ENCODE peak calls at places on chromosomes 12 and 14, in eight cellular contexts. One of them, this sample, is unnamed.

GRCh38 chr12:92866418-92866817 is 62.7 kb downstream of the EEA1 start:
- DNase-seq in activated CD4-positive, alpha-beta T cell treated with anti-CD3 and anti-CD28 coated beads, Interleukin-2, amount 10 ng/mL, durations not matched to agents 7 days and 5 days: no peak
- DNase-seq in amygdala: no peak
- DNase-seq in IMR-90: no peak
- DNase-seq in activated T-cell treated with anti-CD3 and anti-CD28 coated beads for 24 hours: no peak
- DNase-seq in dorsolateral prefrontal cortex: no peak
- DNase-seq in Daoy: no peak
- DNase-seq in activated T-helper 1 cell treated with Interleukin-2 at 50 U/mL for 16 hours: no peak
- DNase-seq in this sample: no peak

GRCh38 chr12:110743571-110744093 is 941 bp upstream of the PPP1CC start:
- DNase-seq in activated CD4-positive, alpha-beta T cell treated with anti-CD3 and anti-CD28 coated beads, Interleukin-2, amount 10 ng/mL, durations not matched to agents 7 days and 5 days: no peak
- DNase-seq in amygdala: peak
- DNase-seq in IMR-90: no peak
- DNase-seq in activated T-cell treated with anti-CD3 and anti-CD28 coated beads for 24 hours: no peak
- DNase-seq in dorsolateral prefrontal cortex: peak
- DNase-seq in Daoy: peak
- DNase-seq in activated T-helper 1 cell treated with Interleukin-2 at 50 U/mL for 16 hours: no peak
- DNase-seq in this sample: no peak

GRCh38 chr14:96501383-96501745 is 818 bp upstream of the PAPOLA start:
- DNase-seq in activated CD4-positive, alpha-beta T cell treated with anti-CD3 and anti-CD28 coated beads, Interleukin-2, amount 10 ng/mL, durations not matched to agents 7 days and 5 days: peak
- DNase-seq in amygdala: no peak
- DNase-seq in IMR-90: no peak
- DNase-seq in activated T-cell treated with anti-CD3 and anti-CD28 coated beads for 24 hours: peak
- DNase-seq in dorsolateral prefrontal cortex: no peak
- DNase-seq in Daoy: no peak
- DNase-seq in activated T-helper 1 cell treated with Interleukin-2 at 50 U/mL for 16 hours: no peak
- DNase-seq in this sample: peak

GRCh38 chr14:100603341-100604125 is 16.3 kb upstream of the BEGAIN start:
- DNase-seq in activated CD4-positive, alpha-beta T cell treated with anti-CD3 and anti-CD28 coated beads, Interleukin-2, amount 10 ng/mL, durations not matched to agents 7 days and 5 days: no peak
- DNase-seq in amygdala: no peak
- DNase-seq in IMR-90: no peak
- DNase-seq in activated T-cell treated with anti-CD3 and anti-CD28 coated beads for 24 hours: no peak
- DNase-seq in dorsolateral prefrontal cortex: peak
- DNase-seq in Daoy: no peak
- DNase-seq in activated T-helper 1 cell treated with Interleukin-2 at 50 U/mL for 16 hours: no peak
- DNase-seq in this sample: no peak

GRCh38 chr14:52918486-52918885 is 32.4 kb downstream of the FERMT2 start:
- DNase-seq in activated CD4-positive, alpha-beta T cell treated with anti-CD3 and anti-CD28 coated beads, Interleukin-2, amount 10 ng/mL, durations not matched to agents 7 days and 5 days: peak
- DNase-seq in amygdala: no peak
- DNase-seq in IMR-90: peak
- DNase-seq in activated T-cell treated with anti-CD3 and anti-CD28 coated beads for 24 hours: peak
- DNase-seq in dorsolateral prefrontal cortex: no peak
- DNase-seq in Daoy: peak
- DNase-seq in activated T-helper 1 cell treated with Interleukin-2 at 50 U/mL for 16 hours: no peak
- DNase-seq in this sample: no peak

GRCh38 chr14:102255401-102256190 is 49.4 kb downstream of the MOK start:
- DNase-seq in activated CD4-positive, alpha-beta T cell treated with anti-CD3 and anti-CD28 coated beads, Interleukin-2, amount 10 ng/mL, durations not matched to agents 7 days and 5 days: no peak
- DNase-seq in amygdala: no peak
- DNase-seq in IMR-90: peak
- DNase-seq in activated T-cell treated with anti-CD3 and anti-CD28 coated beads for 24 hours: no peak
- DNase-seq in dorsolateral prefrontal cortex: no peak
- DNase-seq in Daoy: peak
- DNase-seq in activated T-helper 1 cell treated with Interleukin-2 at 50 U/mL for 16 hours: no peak
- DNase-seq in this sample: no peak

GRCh38 chr14:104420990-104421389 is 158.6 kb upstream of the C14orf180 start:
- DNase-seq in activated CD4-positive, alpha-beta T cell treated with anti-CD3 and anti-CD28 coated beads, Interleukin-2, amount 10 ng/mL, durations not matched to agents 7 days and 5 days: peak
- DNase-seq in amygdala: no peak
- DNase-seq in IMR-90: no peak
- DNase-seq in activated T-cell treated with anti-CD3 and anti-CD28 coated beads for 24 hours: no peak
- DNase-seq in dorsolateral prefrontal cortex: no peak
- DNase-seq in Daoy: no peak
- DNase-seq in activated T-helper 1 cell treated with Interleukin-2 at 50 U/mL for 16 hours: no peak
- DNase-seq in this sample: no peak

GRCh38 chr12:31245822-31246469 is 80.0 kb downstream of the SINHCAF start:
- DNase-seq in activated CD4-positive, alpha-beta T cell treated with anti-CD3 and anti-CD28 coated beads, Interleukin-2, amount 10 ng/mL, durations not matched to agents 7 days and 5 days: no peak
- DNase-seq in amygdala: no peak
- DNase-seq in IMR-90: no peak
- DNase-seq in activated T-cell treated with anti-CD3 and anti-CD28 coated beads for 24 hours: no peak
- DNase-seq in dorsolateral prefrontal cortex: no peak
- DNase-seq in Daoy: peak
- DNase-seq in activated T-helper 1 cell treated with Interleukin-2 at 50 U/mL for 16 hours: no peak
- DNase-seq in this sample: no peak

GRCh38 chr12:130709151-130710000 is 6.7 kb downstream of the RIMBP2 start:
- DNase-seq in activated CD4-positive, alpha-beta T cell treated with anti-CD3 and anti-CD28 coated beads, Interleukin-2, amount 10 ng/mL, durations not matched to agents 7 days and 5 days: no peak
- DNase-seq in amygdala: no peak
- DNase-seq in IMR-90: no peak
- DNase-seq in activated T-cell treated with anti-CD3 and anti-CD28 coated beads for 24 hours: no peak
- DNase-seq in dorsolateral prefrontal cortex: no peak
- DNase-seq in Daoy: no peak
- DNase-seq in activated T-helper 1 cell treated with Interleukin-2 at 50 U/mL for 16 hours: no peak
- DNase-seq in this sample: no peak

GRCh38 chr12:52518574-52519469 is 1.4 kb downstream of the KRT5 start:
- DNase-seq in activated CD4-positive, alpha-beta T cell treated with anti-CD3 and anti-CD28 coated beads, Interleukin-2, amount 10 ng/mL, durations not matched to agents 7 days and 5 days: peak
- DNase-seq in amygdala: no peak
- DNase-seq in IMR-90: no peak
- DNase-seq in activated T-cell treated with anti-CD3 and anti-CD28 coated beads for 24 hours: no peak
- DNase-seq in dorsolateral prefrontal cortex: no peak
- DNase-seq in Daoy: no peak
- DNase-seq in activated T-helper 1 cell treated with Interleukin-2 at 50 U/mL for 16 hours: no peak
- DNase-seq in this sample: no peak

GRCh38 chr14:75050852-75051555 is at the start of gene MLH3:
- DNase-seq in activated CD4-positive, alpha-beta T cell treated with anti-CD3 and anti-CD28 coated beads, Interleukin-2, amount 10 ng/mL, durations not matched to agents 7 days and 5 days: peak
- DNase-seq in amygdala: peak
- DNase-seq in IMR-90: peak
- DNase-seq in activated T-cell treated with anti-CD3 and anti-CD28 coated beads for 24 hours: peak
- DNase-seq in dorsolateral prefrontal cortex: peak
- DNase-seq in Daoy: peak
- DNase-seq in activated T-helper 1 cell treated with Interleukin-2 at 50 U/mL for 16 hours: peak
- DNase-seq in this sample: peak

GRCh38 chr12:122641976-122642375 is 61.2 kb downstream of the HCAR2 start:
- DNase-seq in activated CD4-positive, alpha-beta T cell treated with anti-CD3 and anti-CD28 coated beads, Interleukin-2, amount 10 ng/mL, durations not matched to agents 7 days and 5 days: no peak
- DNase-seq in amygdala: no peak
- DNase-seq in IMR-90: peak
- DNase-seq in activated T-cell treated with anti-CD3 and anti-CD28 coated beads for 24 hours: no peak
- DNase-seq in dorsolateral prefrontal cortex: no peak
- DNase-seq in Daoy: no peak
- DNase-seq in activated T-helper 1 cell treated with Interleukin-2 at 50 U/mL for 16 hours: no peak
- DNase-seq in this sample: no peak

GRCh38 chr12:114588061-114588460 is 95.9 kb downstream of the TBX3 start:
- DNase-seq in activated CD4-positive, alpha-beta T cell treated with anti-CD3 and anti-CD28 coated beads, Interleukin-2, amount 10 ng/mL, durations not matched to agents 7 days and 5 days: no peak
- DNase-seq in amygdala: no peak
- DNase-seq in IMR-90: no peak
- DNase-seq in activated T-cell treated with anti-CD3 and anti-CD28 coated beads for 24 hours: no peak
- DNase-seq in dorsolateral prefrontal cortex: no peak
- DNase-seq in Daoy: no peak
- DNase-seq in activated T-helper 1 cell treated with Interleukin-2 at 50 U/mL for 16 hours: no peak
- DNase-seq in this sample: no peak

GRCh38 chr12:88182431-88182830 is 40.3 kb downstream of the TMTC3 start:
- DNase-seq in activated CD4-positive, alpha-beta T cell treated with anti-CD3 and anti-CD28 coated beads, Interleukin-2, amount 10 ng/mL, durations not matched to agents 7 days and 5 days: no peak
- DNase-seq in amygdala: no peak
- DNase-seq in IMR-90: no peak
- DNase-seq in activated T-cell treated with anti-CD3 and anti-CD28 coated beads for 24 hours: no peak
- DNase-seq in dorsolateral prefrontal cortex: no peak
- DNase-seq in Daoy: no peak
- DNase-seq in activated T-helper 1 cell treated with Interleukin-2 at 50 U/mL for 16 hours: no peak
- DNase-seq in this sample: no peak

GRCh38 chr12:117020536-117021220 is 78.5 kb downstream of the TESC start:
- DNase-seq in activated CD4-positive, alpha-beta T cell treated with anti-CD3 and anti-CD28 coated beads, Interleukin-2, amount 10 ng/mL, durations not matched to agents 7 days and 5 days: no peak
- DNase-seq in amygdala: no peak
- DNase-seq in IMR-90: no peak
- DNase-seq in activated T-cell treated with anti-CD3 and anti-CD28 coated beads for 24 hours: no peak
- DNase-seq in dorsolateral prefrontal cortex: no peak
- DNase-seq in Daoy: no peak
- DNase-seq in activated T-helper 1 cell treated with Interleukin-2 at 50 U/mL for 16 hours: no peak
- DNase-seq in this sample: no peak

GRCh38 chr14:67940894-67941455 is 121.4 kb downstream of the RAD51B start:
- DNase-seq in activated CD4-positive, alpha-beta T cell treated with anti-CD3 and anti-CD28 coated beads, Interleukin-2, amount 10 ng/mL, durations not matched to agents 7 days and 5 days: no peak
- DNase-seq in amygdala: no peak
- DNase-seq in IMR-90: peak
- DNase-seq in activated T-cell treated with anti-CD3 and anti-CD28 coated beads for 24 hours: no peak
- DNase-seq in dorsolateral prefrontal cortex: no peak
- DNase-seq in Daoy: peak
- DNase-seq in activated T-helper 1 cell treated with Interleukin-2 at 50 U/mL for 16 hours: no peak
- DNase-seq in this sample: no peak

GRCh38 chr12:6188954-6189353 is 11.2 kb upstream of the CD9 start:
- DNase-seq in activated CD4-positive, alpha-beta T cell treated with anti-CD3 and anti-CD28 coated beads, Interleukin-2, amount 10 ng/mL, durations not matched to agents 7 days and 5 days: no peak
- DNase-seq in amygdala: no peak
- DNase-seq in IMR-90: no peak
- DNase-seq in activated T-cell treated with anti-CD3 and anti-CD28 coated beads for 24 hours: no peak
- DNase-seq in dorsolateral prefrontal cortex: no peak
- DNase-seq in Daoy: no peak
- DNase-seq in activated T-helper 1 cell treated with Interleukin-2 at 50 U/mL for 16 hours: no peak
- DNase-seq in this sample: no peak

GRCh38 chr12:131108171-131108955 is 154.7 kb downstream of the ADGRD1 start:
- DNase-seq in activated CD4-positive, alpha-beta T cell treated with anti-CD3 and anti-CD28 coated beads, Interleukin-2, amount 10 ng/mL, durations not matched to agents 7 days and 5 days: no peak
- DNase-seq in amygdala: no peak
- DNase-seq in IMR-90: no peak
- DNase-seq in activated T-cell treated with anti-CD3 and anti-CD28 coated beads for 24 hours: no peak
- DNase-seq in dorsolateral prefrontal cortex: peak
- DNase-seq in Daoy: no peak
- DNase-seq in activated T-helper 1 cell treated with Interleukin-2 at 50 U/mL for 16 hours: no peak
- DNase-seq in this sample: no peak

GRCh38 chr12:28937196-28937595 is 211.9 kb upstream of the FAR2 start:
- DNase-seq in activated CD4-positive, alpha-beta T cell treated with anti-CD3 and anti-CD28 coated beads, Interleukin-2, amount 10 ng/mL, durations not matched to agents 7 days and 5 days: no peak
- DNase-seq in amygdala: no peak
- DNase-seq in IMR-90: peak
- DNase-seq in activated T-cell treated with anti-CD3 and anti-CD28 coated beads for 24 hours: no peak
- DNase-seq in dorsolateral prefrontal cortex: no peak
- DNase-seq in Daoy: peak
- DNase-seq in activated T-helper 1 cell treated with Interleukin-2 at 50 U/mL for 16 hours: no peak
- DNase-seq in this sample: no peak

GRCh38 chr12:114687802-114688201 is 3.8 kb upstream of the TBX3 start:
- DNase-seq in activated CD4-positive, alpha-beta T cell treated with anti-CD3 and anti-CD28 coated beads, Interleukin-2, amount 10 ng/mL, durations not matched to agents 7 days and 5 days: no peak
- DNase-seq in amygdala: no peak
- DNase-seq in IMR-90: no peak
- DNase-seq in activated T-cell treated with anti-CD3 and anti-CD28 coated beads for 24 hours: no peak
- DNase-seq in dorsolateral prefrontal cortex: no peak
- DNase-seq in Daoy: no peak
- DNase-seq in activated T-helper 1 cell treated with Interleukin-2 at 50 U/mL for 16 hours: no peak
- DNase-seq in this sample: no peak

GRCh38 chr12:6450869-6451347 is 934 bp upstream of the TAPBPL start:
- DNase-seq in activated CD4-positive, alpha-beta T cell treated with anti-CD3 and anti-CD28 coated beads, Interleukin-2, amount 10 ng/mL, durations not matched to agents 7 days and 5 days: no peak
- DNase-seq in amygdala: no peak
- DNase-seq in IMR-90: no peak
- DNase-seq in activated T-cell treated with anti-CD3 and anti-CD28 coated beads for 24 hours: no peak
- DNase-seq in dorsolateral prefrontal cortex: no peak
- DNase-seq in Daoy: no peak
- DNase-seq in activated T-helper 1 cell treated with Interleukin-2 at 50 U/mL for 16 hours: no peak
- DNase-seq in this sample: no peak

GRCh38 chr12:117564885-117565284 is 203.5 kb upstream of the NOS1 start:
- DNase-seq in activated CD4-positive, alpha-beta T cell treated with anti-CD3 and anti-CD28 coated beads, Interleukin-2, amount 10 ng/mL, durations not matched to agents 7 days and 5 days: no peak
- DNase-seq in amygdala: no peak
- DNase-seq in IMR-90: no peak
- DNase-seq in activated T-cell treated with anti-CD3 and anti-CD28 coated beads for 24 hours: no peak
- DNase-seq in dorsolateral prefrontal cortex: no peak
- DNase-seq in Daoy: peak
- DNase-seq in activated T-helper 1 cell treated with Interleukin-2 at 50 U/mL for 16 hours: no peak
- DNase-seq in this sample: no peak

GRCh38 chr14:103030741-103031565 is 26.4 kb downstream of the CDC42BPB start:
- DNase-seq in activated CD4-positive, alpha-beta T cell treated with anti-CD3 and anti-CD28 coated beads, Interleukin-2, amount 10 ng/mL, durations not matched to agents 7 days and 5 days: no peak
- DNase-seq in amygdala: no peak
- DNase-seq in IMR-90: peak
- DNase-seq in activated T-cell treated with anti-CD3 and anti-CD28 coated beads for 24 hours: no peak
- DNase-seq in dorsolateral prefrontal cortex: no peak
- DNase-seq in Daoy: no peak
- DNase-seq in activated T-helper 1 cell treated with Interleukin-2 at 50 U/mL for 16 hours: no peak
- DNase-seq in this sample: no peak

GRCh38 chr12:3437986-3438385 is 53.0 kb upstream of the PRMT8 start:
- DNase-seq in activated CD4-positive, alpha-beta T cell treated with anti-CD3 and anti-CD28 coated beads, Interleukin-2, amount 10 ng/mL, durations not matched to agents 7 days and 5 days: no peak
- DNase-seq in amygdala: no peak
- DNase-seq in IMR-90: no peak
- DNase-seq in activated T-cell treated with anti-CD3 and anti-CD28 coated beads for 24 hours: no peak
- DNase-seq in dorsolateral prefrontal cortex: no peak
- DNase-seq in Daoy: no peak
- DNase-seq in activated T-helper 1 cell treated with Interleukin-2 at 50 U/mL for 16 hours: no peak
- DNase-seq in this sample: no peak

GRCh38 chr12:80151131-80151530 is 51.8 kb downstream of the OTOGL start:
- DNase-seq in activated CD4-positive, alpha-beta T cell treated with anti-CD3 and anti-CD28 coated beads, Interleukin-2, amount 10 ng/mL, durations not matched to agents 7 days and 5 days: no peak
- DNase-seq in amygdala: no peak
- DNase-seq in IMR-90: no peak
- DNase-seq in activated T-cell treated with anti-CD3 and anti-CD28 coated beads for 24 hours: no peak
- DNase-seq in dorsolateral prefrontal cortex: no peak
- DNase-seq in Daoy: no peak
- DNase-seq in activated T-helper 1 cell treated with Interleukin-2 at 50 U/mL for 16 hours: no peak
- DNase-seq in this sample: no peak

GRCh38 chr14:54000341-54000811 is 43.8 kb upstream of the BMP4 start:
- DNase-seq in activated CD4-positive, alpha-beta T cell treated with anti-CD3 and anti-CD28 coated beads, Interleukin-2, amount 10 ng/mL, durations not matched to agents 7 days and 5 days: no peak
- DNase-seq in amygdala: no peak
- DNase-seq in IMR-90: peak
- DNase-seq in activated T-cell treated with anti-CD3 and anti-CD28 coated beads for 24 hours: no peak
- DNase-seq in dorsolateral prefrontal cortex: no peak
- DNase-seq in Daoy: peak
- DNase-seq in activated T-helper 1 cell treated with Interleukin-2 at 50 U/mL for 16 hours: no peak
- DNase-seq in this sample: no peak

This sample was measured in stimulated activated naive B cell treated with anti-CD40 and anti-IgM and Interleukin-4, amounts not matched to agents 10 μg/mL and 1 μg/mL and 100 μg/mL, for 72 hours.